ENCODE peak calls at places on chromosomes 3 and 15, in five cellular contexts. J is endodermal cell, W is endothelial cell, V is progenitor cell of endocrine pancreas, R is AG04450. L is an unnamed sample.

GRCh38 chr3:129954509-129954908 is 20.0 kb upstream of the TRH start:
- DNase-seq in R (no peak), J (no peak), W (no peak), V (no peak), L (no peak)

GRCh38 chr3:13228584-13228983 is 155.4 kb upstream of the IQSEC1 start:
- DNase-seq in R (no peak), V (no peak), J (no peak), W (no peak), L (no peak)

GRCh38 chr15:60945196-60945595 is 283.9 kb downstream of the RORA start:
- DNase-seq in J (no peak), R (no peak), V (no peak), W (no peak), L (no peak)

GRCh38 chr3:41572092-41572491 is 372.8 kb downstream of the CTNNB1 start:
- DNase-seq in V (no peak), J (no peak), R (no peak), W (no peak), L (no peak)

GRCh38 chr3:172129868-172130751 is 90.7 kb downstream of the FNDC3B start:
- DNase-seq in J (no peak), V (no peak), R (peak), W (no peak), L (no peak)

GRCh38 chr15:31222769-31223345 is 103.8 kb upstream of the KLF13 start:
- DNase-seq in R (no peak), V (no peak), W (no peak), J (no peak), L (no peak)

GRCh38 chr3:139353920-139354556 is 10.2 kb downstream of the MRPS22 start:
- DNase-seq in V (no peak), J (peak), R (peak), W (peak), L (no peak)

GRCh38 chr15:27490867-27491595 is 520.0 kb downstream of the GABRG3 start:
- DNase-seq in R (no peak), W (no peak), J (no peak), V (no peak), L (no peak)

GRCh38 chr3:129485681-129486056 is 42.8 kb upstream of the RHO start:
- DNase-seq in W (no peak), V (no peak), R (peak), J (no peak), L (no peak)

GRCh38 chr3:186108106-186108940 is 566 bp downstream of the ETV5 start:
- DNase-seq in W (peak), J (peak), R (no peak), V (peak), L (peak)

GRCh38 chr3:11288786-11289637 is 16.8 kb downstream of the ATG7 start:
- DNase-seq in J (no peak), W (no peak), V (no peak), R (peak), L (peak)

GRCh38 chr3:42747581-42747980 is 25.5 kb downstream of the CCDC13 start:
- DNase-seq in V (no peak), W (no peak), J (peak), R (no peak), L (no peak)

GRCh38 chr3:59432676-59433075 is 382.9 kb upstream of the CFAP20DC start:
- DNase-seq in R (no peak), V (no peak), W (no peak), J (no peak), L (no peak)

GRCh38 chr3:4805662-4806061 is 173.6 kb upstream of the BHLHE40 start:
- DNase-seq in V (no peak), R (no peak), W (no peak), J (no peak), L (no peak)

GRCh38 chr15:101045236-101045646 is 126.1 kb downstream of the LRRK1 start:
- DNase-seq in R (no peak), V (no peak), J (no peak), W (peak), L (no peak)

GRCh38 chr3:189457201-189457607 is 174.0 kb upstream of the TP63 start:
- DNase-seq in V (no peak), J (no peak), R (no peak), W (no peak), L (no peak)

GRCh38 chr3:153173758-153174516 is 11.9 kb downstream of the RAP2B start:
- DNase-seq in V (no peak), J (peak), W (no peak), R (no peak), L (no peak)

GRCh38 chr3:7396534-7396933 is 535.6 kb downstream of the GRM7 start:
- DNase-seq in J (no peak), V (no peak), R (no peak), W (no peak), L (no peak)

GRCh38 chr3:187519428-187519890 is 150.7 kb downstream of the SST start:
- DNase-seq in V (no peak), W (no peak), J (peak), R (no peak), L (no peak)

GRCh38 chr15:67832965-67833503 is 6.8 kb downstream of the RNU6-1 start:
- DNase-seq in R (no peak), W (peak), V (no peak), J (peak), L (no peak)

DNA sequence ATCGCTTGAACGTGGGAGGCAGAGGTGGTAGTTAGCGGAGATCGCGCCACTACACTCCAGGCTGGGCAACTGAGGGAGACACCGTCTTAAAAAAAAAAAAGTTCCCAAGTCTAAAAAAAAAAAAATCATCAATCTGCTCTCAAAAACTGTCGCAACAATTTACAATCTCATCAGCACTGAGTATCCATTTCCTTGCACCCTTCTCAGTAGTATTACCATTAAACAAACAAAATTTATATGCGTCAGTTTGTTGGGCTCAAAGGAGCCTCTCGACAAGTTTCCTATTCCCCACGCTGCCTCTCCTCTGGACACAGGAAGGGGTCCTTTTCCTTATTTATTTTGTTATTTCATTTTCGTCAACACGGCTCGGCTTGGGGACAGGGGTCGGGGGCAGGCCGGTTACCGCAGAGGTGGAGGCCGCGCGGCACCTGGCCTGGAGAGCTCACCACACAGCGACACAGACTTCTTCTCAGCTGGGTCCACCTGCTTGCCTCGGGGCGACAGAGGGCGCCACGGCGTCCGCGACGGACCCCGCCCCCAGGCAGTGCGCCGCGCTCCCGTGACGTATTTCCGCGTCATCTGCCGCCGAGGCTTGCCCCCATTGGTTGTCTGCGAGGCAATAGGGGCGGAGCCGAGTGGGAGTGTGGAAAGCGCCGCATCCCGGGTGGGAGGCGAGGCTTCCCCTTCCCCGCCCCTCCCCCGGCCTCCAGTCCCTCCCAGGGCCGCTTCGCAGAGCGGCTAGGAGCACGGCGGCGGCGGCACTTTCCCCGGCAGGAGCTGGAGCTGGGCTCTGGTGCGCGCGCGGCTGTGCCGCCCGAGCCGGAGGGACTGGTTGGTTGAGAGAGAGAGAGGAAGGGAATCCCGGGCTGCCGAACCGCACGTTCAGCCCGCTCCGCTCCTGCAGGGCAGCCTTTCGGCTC is at the start of gene MAP2K1:
- DNase-seq in J (peak), W (peak), V (peak), R (peak), L (peak)
- TF ChIP-seq CTCF in J (peak), W (peak), V (peak), R (peak), L (peak)

GRCh38 chr3:142993958-142994442 is 7.4 kb upstream of the U2SURP start:
- DNase-seq in V (peak), J (peak), W (peak), R (peak), L (no peak)
- TF ChIP-seq CTCF in V (peak), J (peak), W (peak), R (peak), L (peak)

GRCh38 chr3:193630005-193630404 is 37.0 kb downstream of the OPA1 start:
- DNase-seq in W (no peak), J (no peak), V (no peak), R (no peak), L (no peak)
- TF ChIP-seq CTCF in W (no peak), J (no peak), V (no peak), R (no peak), L (no peak)

GRCh38 chr3:25441234-25441856 is 13.3 kb downstream of the RARB start:
- DNase-seq in W (no peak), R (no peak), J (peak), V (no peak), L (no peak)
- TF ChIP-seq CTCF in W (peak), R (peak), J (peak), V (peak), L (peak)

GRCh38 chr15:95368211-95368610 is 962.3 kb upstream of the NR2F2 start:
- DNase-seq in R (no peak), J (no peak), W (peak), V (no peak), L (no peak)
- TF ChIP-seq CTCF in R (no peak), J (no peak), W (no peak), V (no peak), L (no peak)

GRCh38 chr15:58222698-58223097 is 84.5 kb downstream of the AQP9 start:
- DNase-seq in W (no peak), V (no peak), J (no peak), R (no peak), L (no peak)

GRCh38 chr15:58223432-58223831 is 85.3 kb downstream of the AQP9 start:
- DNase-seq in J (no peak), V (no peak), W (no peak), R (no peak), L (no peak)

GRCh38 chr15:58224068-58224467 is 85.9 kb downstream of the AQP9 start:
- DNase-seq in J (no peak), R (no peak), W (no peak), V (no peak), L (no peak)

GRCh38 chr15:58221591-58222241 is 83.5 kb downstream of the AQP9 start:
- DNase-seq in W (peak), V (no peak), J (peak), R (no peak), L (no peak)
- TF ChIP-seq CTCF in W (peak), V (peak), J (peak), R (peak), L (peak)

DNA sequence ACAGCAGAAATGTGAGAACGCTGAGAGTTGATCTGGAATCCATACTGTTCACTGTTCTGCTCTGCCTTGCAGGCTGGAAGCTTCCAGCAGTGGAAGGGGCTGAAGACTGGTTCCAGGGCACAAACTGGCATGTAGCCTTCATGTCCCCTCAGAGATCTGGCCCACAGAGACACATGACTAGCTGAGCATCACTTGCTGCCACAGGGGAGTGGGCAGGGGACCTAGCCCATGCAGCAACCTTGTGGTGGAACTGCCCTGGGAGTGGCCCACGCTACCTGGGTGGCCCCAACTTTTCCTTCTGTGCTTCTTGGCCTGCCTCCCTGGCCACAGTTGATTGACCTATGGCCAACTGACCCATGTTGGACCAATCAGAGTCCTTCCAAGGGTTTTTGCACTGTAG is 98.1 kb downstream of the TPRA1 start:
- DNase-seq in V (no peak), W (no peak), J (peak), R (no peak), L (no peak)
- TF ChIP-seq CTCF in V (no peak), W (no peak), J (no peak), R (no peak), L (no peak)

DNA sequence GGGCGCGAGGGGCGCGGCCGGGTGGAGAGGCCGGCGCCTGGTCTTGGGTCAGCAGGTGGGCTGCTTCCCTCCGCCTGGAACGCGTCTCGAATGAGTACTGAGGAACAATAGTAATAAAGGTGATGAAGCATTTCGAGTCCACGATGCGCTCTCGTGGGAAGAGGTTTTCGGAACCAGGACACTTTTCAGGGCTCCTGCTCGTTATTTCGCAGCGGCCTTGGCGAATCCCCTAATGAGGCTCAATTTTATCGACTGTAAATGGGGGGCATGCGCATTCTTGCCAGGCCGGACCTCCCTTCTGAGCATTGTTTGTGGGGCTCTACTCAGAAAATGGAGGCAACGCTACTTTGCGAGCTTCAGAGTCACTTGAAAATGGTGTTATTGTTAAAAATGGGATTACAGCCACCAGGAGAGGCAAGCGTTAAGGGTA is 1.2 kb downstream of the NR2C2 start:
- DNase-seq in R (no peak), V (no peak), W (no peak), J (no peak), L (no peak)
- TF ChIP-seq CTCF in R (no peak), V (no peak), W (no peak), J (no peak), L (no peak)

DNA sequence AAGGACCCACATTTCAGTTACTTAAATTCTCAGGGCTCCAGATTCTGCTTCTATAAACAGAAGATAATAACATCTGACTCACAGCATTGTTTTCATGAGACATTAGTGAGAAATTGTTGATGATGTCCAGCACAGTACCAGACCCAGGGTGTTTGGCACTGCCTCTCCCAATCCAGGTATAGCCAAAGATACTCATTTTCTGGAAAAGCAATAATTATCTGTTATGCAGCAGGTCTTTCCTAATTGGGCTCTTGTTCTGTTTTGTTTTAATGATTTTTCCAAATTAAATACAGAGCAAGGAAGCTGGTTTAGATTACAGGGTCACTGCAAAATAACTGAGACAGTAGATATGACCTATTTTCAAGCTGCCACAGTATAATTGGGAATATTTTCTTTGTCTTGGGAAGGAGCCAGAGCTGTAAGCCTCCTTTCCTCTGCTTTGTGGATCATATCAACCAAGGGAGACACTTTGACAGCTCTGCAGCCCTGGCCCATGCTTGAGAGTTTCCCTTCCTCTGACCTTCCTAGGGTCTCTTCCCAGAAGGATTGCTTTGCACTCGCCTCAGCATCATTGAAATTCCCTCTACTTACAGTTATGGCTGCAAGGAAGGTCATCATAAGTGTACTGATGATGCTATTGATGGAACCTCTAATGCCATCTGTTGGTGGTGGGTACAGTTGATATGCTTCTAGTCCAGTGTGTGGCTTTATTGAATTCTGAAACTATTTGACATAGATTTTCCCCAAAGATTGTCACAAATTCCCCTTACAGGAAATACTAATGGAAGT is 522.4 kb upstream of the ADAMTS9 start:
- DNase-seq in V (no peak), W (no peak), J (no peak), R (no peak), L (no peak)
- TF ChIP-seq CTCF in V (no peak), W (no peak), J (no peak), R (no peak), L (no peak)

GRCh38 chr15:78909160-78909695 is 35.6 kb downstream of the CTSH start:
- DNase-seq in R (no peak), W (no peak), V (no peak), J (no peak), L (no peak)

GRCh38 chr15:78906310-78906608 is 33.6 kb downstream of the MORF4L1 start:
- DNase-seq in W (no peak), J (no peak), R (peak), V (no peak), L (no peak)

GRCh38 chr15:78909791-78910228 is 35.0 kb downstream of the CTSH start:
- DNase-seq in W (peak), R (no peak), V (peak), J (peak), L (no peak)

GRCh38 chr15:78904599-78905358 is 32.1 kb downstream of the MORF4L1 start:
- DNase-seq in R (no peak), W (no peak), V (no peak), J (no peak), L (no peak)

GRCh38 chr15:78907577-78907976 is 34.9 kb downstream of the MORF4L1 start:
- DNase-seq in R (no peak), J (peak), W (peak), V (no peak), L (no peak)
- TF ChIP-seq CTCF in R (peak), J (peak), W (peak), V (peak), L (peak)

L was measured in GM06990.